ENCODE peak calls at places on chromosomes 11 and 22, in seven cellular contexts. C is sigmoid colon, E is nephron progenitor cell, X is HepG2, U is right lobe of liver, S is fibroblast of the aortic adventitia, L is RWPE1. D is an unnamed sample.

GRCh38 chr11:2891901-2892214 is 6.3 kb upstream of the CDKN1C start:
- DNase-seq in C (no peak), E (no peak), X (peak), U (peak), S (peak), L (no peak), D (no peak)

GRCh38 chr22:23088199-23088604 is 17.9 kb downstream of the GNAZ start:
- DNase-seq in C (no peak), E (no peak), X (no peak), U (no peak), S (no peak), L (no peak), D (no peak)

GRCh38 chr11:46465683-46466082 is 74.1 kb upstream of the CHRM4 start:
- DNase-seq in C (no peak), E (no peak), X (peak), U (no peak), S (no peak), L (no peak), D (no peak)

GRCh38 chr11:112343368-112344039 is 82.8 kb upstream of the PLET1 start:
- DNase-seq in C (no peak), E (no peak), X (no peak), U (peak), S (peak), L (no peak), D (no peak)

GRCh38 chr11:3132271-3132781 is 32.8 kb downstream of the OSBPL5 start:
- DNase-seq in C (peak), E (no peak), X (no peak), U (no peak), S (no peak), L (no peak), D (no peak)

GRCh38 chr11:43327987-43328386 is 16.2 kb downstream of the API5 start:
- DNase-seq in C (no peak), E (no peak), X (peak), U (no peak), S (peak), L (peak), D (no peak)

GRCh38 chr11:118657238-118657637 is 22.2 kb downstream of the TREH start:
- DNase-seq in C (no peak), E (no peak), X (no peak), U (no peak), S (no peak), L (no peak), D (no peak)

GRCh38 chr11:61021661-61022212 is 50.3 kb downstream of the CD6 start:
- DNase-seq in C (peak), E (peak), X (no peak), U (no peak), S (no peak), L (peak), D (no peak)

GRCh38 chr22:50603511-50604255 is 3.1 kb downstream of the MAPK8IP2 start:
- DNase-seq in C (no peak), E (no peak), X (no peak), U (no peak), S (no peak), L (no peak), D (no peak)

GRCh38 chr22:46688949-46689348 is 49.1 kb downstream of the CERK start:
- DNase-seq in C (no peak), E (no peak), X (no peak), U (no peak), S (no peak), L (no peak), D (no peak)

GRCh38 chr11:111554532-111554931 is 14.0 kb downstream of the LAYN start:
- DNase-seq in C (no peak), E (no peak), X (no peak), U (no peak), S (no peak), L (peak), D (no peak)

GRCh38 chr11:129946256-129946655 is 50.9 kb upstream of the NFRKB start:
- DNase-seq in C (no peak), E (no peak), X (no peak), U (no peak), S (no peak), L (no peak), D (no peak)

GRCh38 chr11:106098893-106099553 is 21.6 kb downstream of the AASDHPPT start:
- DNase-seq in C (no peak), E (no peak), X (peak), U (no peak), S (no peak), L (no peak), D (no peak)

GRCh38 chr11:77075425-77075905 is 8.7 kb downstream of the CAPN5 start:
- DNase-seq in C (peak), E (no peak), X (no peak), U (peak), S (no peak), L (no peak), D (no peak)

GRCh38 chr11:9530020-9530628 is 43.3 kb upstream of the WEE1 start:
- DNase-seq in C (no peak), E (no peak), X (no peak), U (no peak), S (no peak), L (no peak), D (no peak)

GRCh38 chr11:9529333-9529648 is 44.2 kb upstream of the WEE1 start:
- DNase-seq in C (no peak), E (no peak), X (no peak), U (no peak), S (peak), L (peak), D (peak)

GRCh38 chr11:9528573-9529332 is 44.7 kb upstream of the WEE1 start:
- DNase-seq in C (no peak), E (no peak), X (no peak), U (no peak), S (no peak), L (no peak), D (no peak)

GRCh38 chr11:9533053-9533452 is 40.4 kb upstream of the WEE1 start:
- DNase-seq in C (no peak), E (no peak), X (no peak), U (no peak), S (no peak), L (no peak), D (no peak)

DNA sequence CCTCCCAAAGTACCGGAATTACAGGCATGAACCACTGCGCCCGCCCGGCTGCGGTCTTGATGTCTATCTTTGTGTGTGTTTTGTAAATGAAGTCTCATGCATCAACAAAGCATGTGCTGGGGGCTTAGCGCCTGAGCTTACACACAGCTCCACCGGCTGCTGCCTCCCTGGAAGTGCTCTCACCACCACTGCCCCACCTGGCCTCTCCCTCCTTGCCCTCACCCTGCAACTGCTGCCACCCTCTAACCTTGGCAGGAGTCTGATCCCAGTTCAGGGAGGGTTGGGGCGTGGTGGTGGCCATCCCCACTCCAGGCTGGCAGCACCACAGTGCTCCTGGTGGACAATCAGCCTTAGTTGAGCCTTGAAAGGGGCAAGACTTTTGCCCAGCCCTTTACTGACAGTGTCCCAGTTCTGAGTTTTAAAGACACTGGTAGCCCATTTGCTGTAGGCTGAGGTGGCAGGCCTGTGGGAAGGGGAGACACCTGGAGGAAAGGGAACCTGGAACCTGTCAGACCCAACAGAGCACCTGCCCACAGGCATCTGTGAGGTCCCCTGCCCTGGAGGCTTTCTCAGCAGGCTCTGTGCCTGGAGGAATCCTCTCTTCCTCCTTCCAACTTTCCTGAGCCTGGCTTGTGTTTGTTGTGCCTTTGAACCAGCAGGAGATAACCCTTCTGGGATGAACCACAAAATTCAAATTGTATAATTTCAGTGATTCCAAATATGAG is 42.4 kb upstream of the WEE1 start:
- DNase-seq in C (no peak), E (no peak), X (no peak), U (no peak), S (no peak), L (no peak), D (no peak)
- TF ChIP-seq CTCF in C (no peak), E (no peak), X (peak), U (no peak), S (no peak), L (no peak), D (no peak)

GRCh38 chr22:30246962-30247376 is 410 bp upstream of the LIF start:
- DNase-seq in C (no peak), E (no peak), X (no peak), U (no peak), S (no peak), L (no peak), D (no peak)

GRCh38 chr22:30247561-30247960 is 1.0 kb upstream of the LIF start:
- DNase-seq in C (no peak), E (no peak), X (no peak), U (no peak), S (no peak), L (no peak), D (no peak)

GRCh38 chr22:30247974-30248373 is 1.4 kb upstream of the LIF start:
- DNase-seq in C (no peak), E (no peak), X (no peak), U (no peak), S (no peak), L (no peak), D (no peak)

GRCh38 chr22:30245181-30245984 is 1.2 kb downstream of the LIF start:
- DNase-seq in C (no peak), E (peak), X (peak), U (no peak), S (no peak), L (no peak), D (no peak)

DNA sequence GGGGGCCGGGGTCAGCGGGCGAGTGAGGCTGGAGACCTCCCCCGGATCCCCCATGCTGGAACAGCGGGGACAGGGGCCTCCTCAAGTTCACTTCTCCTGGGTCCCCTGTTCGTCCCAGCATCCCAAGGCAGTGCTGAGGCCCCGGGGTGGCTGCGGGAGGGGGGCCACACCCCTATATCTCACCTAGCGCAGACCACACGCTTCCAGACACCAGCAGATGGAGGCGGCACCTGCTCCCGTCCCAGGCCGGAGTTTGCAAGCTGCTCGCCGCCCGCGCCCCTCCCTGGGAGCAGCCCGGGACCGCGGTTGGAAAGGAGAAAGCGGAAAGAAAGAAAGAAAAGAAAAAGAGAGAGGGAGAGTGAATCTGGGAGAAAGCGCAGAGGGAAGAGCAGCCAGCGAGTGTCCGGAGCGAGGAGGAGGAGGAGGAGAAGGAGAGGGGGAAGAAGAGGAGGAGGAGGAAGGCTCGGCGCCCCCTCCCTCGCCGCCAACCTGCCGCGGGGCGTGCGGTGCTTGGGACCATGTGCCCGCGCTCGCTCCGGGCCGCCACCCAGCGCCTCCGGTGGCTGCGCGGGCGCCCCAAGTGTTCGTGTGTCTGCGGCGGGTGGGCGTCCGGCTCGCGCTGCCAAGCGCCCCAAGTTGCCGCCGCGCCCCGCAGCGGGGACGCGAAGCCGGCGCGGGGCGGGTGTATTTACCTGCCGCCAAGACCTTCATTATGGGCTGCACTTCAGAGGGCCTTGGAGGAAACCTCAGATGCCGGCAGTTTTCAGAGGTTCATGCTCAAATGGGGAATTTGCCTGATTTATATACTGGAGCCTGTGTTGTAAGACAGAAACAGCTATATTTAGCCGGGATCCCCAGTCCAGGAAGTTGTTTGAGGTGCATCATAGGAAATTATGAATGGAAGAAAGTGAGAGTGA is at the start of gene LIF:
- DNase-seq in C (no peak), E (peak), X (no peak), U (no peak), S (peak), L (peak), D (peak)
- TF ChIP-seq CTCF in C (no peak), E (no peak), X (no peak), U (no peak), S (peak), L (peak), D (no peak)

GRCh38 chr22:48488149-48488551 is 1339.5 kb downstream of the BRD1 start:
- DNase-seq in C (no peak), E (no peak), X (no peak), U (no peak), S (no peak), L (no peak), D (no peak)
- TF ChIP-seq CTCF in C (no peak), E (peak), X (no peak), U (no peak), S (no peak), L (no peak), D (no peak)

DNA sequence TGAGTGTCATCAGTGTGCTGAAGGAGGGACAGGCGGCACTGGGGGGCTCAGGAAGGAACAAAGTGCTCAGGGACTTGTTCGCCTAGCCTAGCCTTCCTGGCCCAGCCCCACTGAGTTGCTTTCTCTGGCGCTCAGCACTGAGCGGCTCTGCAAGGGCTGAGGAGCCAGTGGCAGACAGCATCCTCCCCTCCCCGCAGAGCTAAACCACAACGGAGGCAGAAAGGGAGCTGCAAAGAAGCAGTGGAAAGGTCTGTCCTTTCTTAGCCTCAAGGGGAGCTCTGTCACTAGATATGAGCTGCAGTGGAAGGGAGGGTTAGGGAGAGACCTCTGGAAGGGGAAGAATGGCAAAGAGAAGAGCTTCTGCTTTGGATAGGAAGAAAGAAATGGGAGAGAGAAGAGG is 89.7 kb upstream of the PHOX2A start:
- DNase-seq in C (no peak), E (peak), X (no peak), U (no peak), S (peak), L (no peak), D (peak)
- TF ChIP-seq CTCF in C (no peak), E (no peak), X (peak), U (no peak), S (no peak), L (no peak), D (no peak)

GRCh38 chr22:36580846-36581245 is 51.9 kb upstream of the EIF3D start:
- DNase-seq in C (no peak), E (no peak), X (no peak), U (no peak), S (no peak), L (no peak), D (no peak)
- TF ChIP-seq CTCF in C (no peak), E (no peak), X (no peak), U (no peak), S (no peak), L (no peak), D (no peak)

D was measured in glutamatergic neuron.